ENCODE peak calls at places on chromosomes 11 and 22, in nine cellular contexts. A is aorta; E is brain microvascular endothelial cell; G is CD4-positive, CD25-positive, alpha-beta regulatory T cell; L is fibroblast of lung; F is mesendoderm; S is substantia nigra; U is kidney; Q is RWPE1. B is an unnamed sample.

GRCh38 chr22:38831166-38831945 is 12.5 kb downstream of the NPTXR start:
- DNase-seq in U (no peak), Q (no peak), L (peak; percentile 76), G (no peak), E (peak; percentile 66), A (peak; percentile 46), S (no peak), F (no peak), B (peak; percentile 34)

GRCh38 chr11:14480716-14481115 is 18.9 kb downstream of the COPB1 start:
- DNase-seq in Q (peak; percentile 4), A (no peak), E (no peak), F (no peak), L (no peak), G (no peak), S (no peak), U (no peak), B (no peak)

GRCh38 chr11:72985645-72986044 is 156.5 kb downstream of the FCHSD2 start:
- DNase-seq in L (no peak), G (no peak), U (no peak), E (no peak), F (peak; percentile 14), Q (no peak), A (no peak), S (no peak), B (no peak)

GRCh38 chr22:27377501-27377900 is 424.1 kb downstream of the MN1 start:
- DNase-seq in U (no peak), Q (no peak), S (no peak), F (no peak), G (no peak), E (no peak), A (no peak), L (no peak), B (no peak)

GRCh38 chr11:80163011-80163410 is 722.2 kb upstream of the TENM4 start:
- DNase-seq in Q (peak; percentile 42), U (no peak), G (no peak), L (peak; percentile 81), S (no peak), A (no peak), F (no peak), E (peak; percentile 32), B (peak; percentile 14)

GRCh38 chr11:134668796-134669195 is 256.8 kb upstream of the B3GAT1 start:
- DNase-seq in U (no peak), A (no peak), S (no peak), F (no peak), Q (no peak), E (no peak), G (no peak), L (no peak), B (no peak)

GRCh38 chr11:66293352-66293751 is 1.7 kb downstream of the TMEM151A start:
- DNase-seq in E (no peak), F (no peak), S (no peak), G (no peak), Q (no peak), L (no peak), A (no peak), U (no peak), B (no peak)

GRCh38 chr22:38327805-38328204 is 10.6 kb upstream of the CSNK1E start:
- DNase-seq in F (no peak), E (no peak), S (no peak), Q (peak; percentile 80), G (no peak), A (no peak), L (peak; percentile 79), U (no peak), B (peak; percentile 68)

GRCh38 chr11:19603771-19604170 is 108.9 kb upstream of the NAV2 start:
- DNase-seq in A (no peak), F (no peak), Q (no peak), L (no peak), E (no peak), S (no peak), G (no peak), U (no peak), B (no peak)

GRCh38 chr11:135069884-135070283 is 657.8 kb upstream of the B3GAT1 start:
- DNase-seq in U (no peak), E (no peak), S (no peak), F (peak; percentile 95), L (peak; percentile 12), G (no peak), A (no peak), Q (peak; percentile 37), B (peak; percentile 6)

GRCh38 chr11:47502767-47503166 is 50.2 kb downstream of the CELF1 start:
- DNase-seq in L (no peak), A (no peak), U (no peak), E (no peak), F (no peak), Q (no peak), S (no peak), G (no peak), B (no peak)

GRCh38 chr11:114019574-114019973 is 39.9 kb upstream of the ZBTB16 start:
- DNase-seq in G (no peak), U (no peak), A (no peak), Q (no peak), L (no peak), F (no peak), S (no peak), E (no peak), B (no peak)

GRCh38 chr11:70483940-70484339 is 85.6 kb downstream of the CTTN start:
- DNase-seq in S (no peak), F (no peak), A (no peak), L (no peak), Q (no peak), E (no peak), G (no peak), U (no peak), B (no peak)

GRCh38 chr11:6654281-6655019 is 1.2 kb downstream of the DCHS1 start:
- DNase-seq in S (peak; percentile 31), E (no peak), Q (no peak), G (no peak), A (no peak), L (no peak), U (peak; percentile 74), F (no peak), B (no peak)

GRCh38 chr11:67071420-67072284 is 15.0 kb downstream of the RHOD start:
- DNase-seq in E (peak; percentile 71), S (peak; percentile 38), U (no peak), G (peak; percentile 42), L (peak; percentile 64), F (peak; percentile 89), Q (no peak), A (peak; percentile 91), B (no peak)

GRCh38 chr22:19194751-19195536 is 16.4 kb upstream of the SLC25A1 start:
- DNase-seq in F (no peak), L (no peak), A (peak; percentile 40), S (no peak), Q (no peak), G (no peak), U (peak; percentile 37), E (no peak), B (no peak)

GRCh38 chr11:124751741-124752470 is at the start of gene VSIG2:
- DNase-seq in Q (no peak), A (no peak), E (no peak), F (no peak), G (no peak), L (no peak), U (peak; percentile 71), S (no peak), B (no peak)

GRCh38 chr11:64784813-64785581 is 6.7 kb upstream of the SF1 start:
- DNase-seq in U (peak; percentile 20), S (no peak), Q (no peak), A (no peak), E (no peak), F (no peak), L (no peak), G (no peak), B (no peak)

GRCh38 chr11:113721462-113722066 is 15.5 kb upstream of the TMPRSS5 start:
- DNase-seq in U (no peak), F (no peak), S (no peak), Q (no peak), E (no peak), A (no peak), L (no peak), G (no peak), B (no peak)

GRCh38 chr11:7353100-7353499 is 101.4 kb downstream of the SYT9 start:
- DNase-seq in L (no peak), S (no peak), F (peak; percentile 81), A (no peak), G (no peak), Q (no peak), E (peak; percentile 10), U (peak; percentile 29), B (no peak)

GRCh38 chr22:29207562-29208501 is 2.1 kb downstream of the EMID1 start:
- DNase-seq in L (no peak), Q (no peak), F (no peak), U (no peak), A (no peak), G (no peak), E (no peak), S (no peak), B (no peak)

GRCh38 chr11:134512061-134512460 is 100.0 kb upstream of the B3GAT1 start:
- DNase-seq in Q (no peak), A (peak; percentile 23), E (no peak), S (no peak), U (peak; percentile 23), L (no peak), F (no peak), G (no peak), B (no peak)

DNA sequence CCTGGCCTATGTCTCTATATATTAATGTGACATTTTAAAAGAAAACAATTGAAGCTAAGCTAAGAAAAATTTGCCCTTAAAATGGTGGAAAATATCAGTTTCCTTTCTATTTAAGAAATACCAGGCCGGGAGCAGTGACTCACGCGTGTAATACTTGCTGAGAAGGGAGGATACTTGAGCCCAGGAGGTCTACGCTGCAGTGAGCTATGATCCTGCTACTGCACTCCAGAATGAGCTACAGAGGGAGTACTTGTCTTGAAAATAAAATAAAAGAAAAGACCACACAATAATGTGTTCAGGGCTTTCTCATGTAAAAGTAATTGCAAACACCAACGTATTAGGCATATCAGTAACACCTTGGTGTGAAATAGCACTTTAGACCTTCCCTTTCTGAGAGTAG is 1.4 kb upstream of the PRSS23 start:
- DNase-seq in A (no peak), S (no peak), E (peak; percentile 88), L (peak; percentile 89), F (peak; percentile 54), Q (no peak), G (no peak), U (no peak), B (no peak)
- H3K27ac ChIP-seq in A (no peak overlapping the region), S (no peak overlapping the region), E (peak overlapping the region; percentile 90), L (no peak overlapping the region), F (no peak overlapping the region), Q (no peak overlapping the region), G (no peak overlapping the region), U (no peak overlapping the region), B (peak overlapping the region; percentile 93)

GRCh38 chr11:83078269-83078668 is 6.6 kb upstream of the RAB30 start:
- DNase-seq in L (no peak), Q (no peak), A (no peak), S (no peak), F (no peak), U (no peak), G (no peak), E (no peak), B (no peak)
- H3K27ac ChIP-seq in L (no peak overlapping the region), Q (no peak overlapping the region), A (no peak overlapping the region), S (no peak overlapping the region), F (no peak overlapping the region), U (no peak overlapping the region), G (peak overlapping the region; percentile 38), E (no peak overlapping the region), B (no peak overlapping the region)

GRCh38 chr11:689630-690029 is 5.4 kb downstream of the DEAF1 start:
- DNase-seq in F (no peak), A (no peak), G (no peak), L (no peak), S (no peak), E (no peak), Q (no peak), U (peak; percentile 86), B (no peak)
- H3K27ac ChIP-seq in F (no peak overlapping the region), A (no peak overlapping the region), G (no peak overlapping the region), L (no peak overlapping the region), S (no peak overlapping the region), E (peak overlapping the region; percentile 49), Q (peak overlapping the region; percentile 48), U (no peak overlapping the region), B (no peak overlapping the region)

GRCh38 chr11:122723576-122723975 is 68.1 kb downstream of the UBASH3B start:
- DNase-seq in E (peak; percentile 51), S (no peak), L (peak; percentile 68), F (no peak), A (no peak), U (no peak), G (no peak), Q (no peak), B (no peak)
- H3K27ac ChIP-seq in E (peak overlapping the region; percentile 92), S (no peak overlapping the region), L (peak overlapping the region; percentile 33), F (no peak overlapping the region), A (no peak overlapping the region), U (no peak overlapping the region), G (no peak overlapping the region), Q (no peak overlapping the region), B (no peak overlapping the region)

B was measured in epithelial cell of prostate.